ENCODE peak calls at places on chromosome 19, in four cellular contexts. K, H, C and J are unnamed samples.

GRCh38 chr19:21023901-21024300 is 3.4 kb downstream of the ZNF430 start:
- DNase-seq in K (no peak), H (no peak), C (no peak), J (no peak)

GRCh38 chr19:11401808-11402543 is 17.1 kb downstream of the RGL3 start:
- DNase-seq in K (no peak), H (no peak), C (no peak), J (no peak)

GRCh38 chr19:57903298-57904174 is 12.9 kb downstream of the ZNF417 start:
- DNase-seq in K (peak; percentile 12), H (no peak), C (peak; percentile 40), J (peak; percentile 43)

GRCh38 chr19:32646556-32646955 is 28.4 kb downstream of the ANKRD27 start:
- DNase-seq in K (no peak), H (no peak), C (no peak), J (no peak)

GRCh38 chr19:7257148-7258041 is 36.8 kb downstream of the INSR start:
- DNase-seq in K (peak; percentile 28), H (no peak), C (peak; percentile 68), J (peak; percentile 5)

GRCh38 chr19:15469513-15470297 is 5.4 kb upstream of the RASAL3 start:
- DNase-seq in K (no peak), H (peak; percentile 60), C (no peak), J (no peak)

GRCh38 chr19:45999653-46000121 is 4.4 kb downstream of the CCDC61 start:
- DNase-seq in K (peak; percentile 57), H (peak; percentile 86), C (no peak), J (peak; percentile 45)

GRCh38 chr19:36060430-36060829 is 5.7 kb downstream of the WDR62 start:
- DNase-seq in K (peak; percentile 52), H (peak; percentile 51), C (no peak), J (peak; percentile 68)

GRCh38 chr19:37914908-37915307 is 7.9 kb downstream of the SIPA1L3 start:
- DNase-seq in K (no peak), H (no peak), C (no peak), J (no peak)

GRCh38 chr19:1503089-1503924 is 9.5 kb downstream of the ADAMTSL5 start:
- DNase-seq in K (peak; percentile 87), H (peak; percentile 93), C (no peak), J (peak; percentile 25)

GRCh38 chr19:45464861-45465427 is 2.9 kb upstream of the FOSB start:
- DNase-seq in K (peak; percentile 41), H (no peak), C (no peak), J (peak; percentile 58)

GRCh38 chr19:16764793-16765433 is 45.3 kb downstream of the NWD1 start:
- DNase-seq in K (no peak), H (no peak), C (no peak), J (no peak)

GRCh38 chr19:16869331-16869972 is 19.3 kb upstream of the F2RL3 start:
- DNase-seq in K (no peak), H (no peak), C (no peak), J (no peak)

GRCh38 chr19:13051581-13052165 is 51.0 kb downstream of the LYL1 start:
- DNase-seq in K (peak; percentile 84), H (peak; percentile 85), C (peak; percentile 54), J (peak; percentile 14)

DNA sequence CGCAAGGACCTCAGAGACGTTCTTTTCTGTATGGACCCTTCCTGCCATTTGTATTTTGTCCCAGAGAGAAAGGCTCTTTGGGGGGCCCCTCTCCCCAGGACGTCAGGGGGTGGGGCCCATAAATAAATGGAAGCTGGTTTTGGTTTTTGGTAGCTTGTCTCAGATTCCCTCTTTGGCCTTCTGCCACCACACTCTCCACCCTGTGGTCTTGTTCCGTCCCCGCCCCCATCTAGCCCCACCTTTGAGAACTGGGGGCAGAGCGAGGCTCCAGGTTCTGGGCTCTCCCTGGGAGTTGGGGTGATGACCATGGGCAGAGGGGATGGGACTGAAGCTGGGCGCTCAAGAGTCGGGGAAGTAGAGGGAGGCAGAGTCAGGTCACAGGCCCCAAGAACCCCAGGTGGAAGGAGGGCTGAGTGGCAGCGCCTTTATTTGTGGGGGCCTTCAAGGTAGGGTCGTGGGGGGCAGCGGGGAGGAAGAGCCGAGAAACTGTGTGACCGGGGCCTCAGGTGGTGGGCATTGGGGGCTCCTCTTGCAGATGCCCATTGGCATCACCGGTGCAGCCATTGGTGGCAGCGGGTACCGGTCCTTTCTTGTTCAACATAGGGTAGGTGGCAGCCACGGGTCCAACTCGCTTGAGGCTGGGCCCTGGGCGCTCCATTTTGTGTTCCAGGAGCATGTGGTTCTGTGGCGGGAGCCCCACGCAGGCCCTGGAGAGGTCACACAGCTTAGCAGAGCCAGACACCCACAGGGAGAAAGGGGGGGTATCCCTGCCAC is 3.3 kb downstream of the ISYNA1 start:
- DNase-seq in K (peak; percentile 72), H (no peak), C (no peak), J (no peak)
- TF ChIP-seq PHF8 in K (no peak), H (no peak), C (no peak), J (no peak)

GRCh38 chr19:50196322-50196932 is 7.0 kb upstream of the MYH14 start:
- DNase-seq in K (no peak), H (no peak), C (no peak), J (no peak)

GRCh38 chr19:50195224-50195623 is 8.2 kb upstream of the MYH14 start:
- DNase-seq in K (no peak), H (no peak), C (no peak), J (no peak)

GRCh38 chr19:50197348-50197747 is 6.1 kb upstream of the MYH14 start:
- DNase-seq in K (no peak), H (no peak), C (no peak), J (no peak)

GRCh38 chr19:50199254-50199545 is 4.2 kb upstream of the MYH14 start:
- DNase-seq in K (no peak), H (no peak), C (no peak), J (no peak)

GRCh38 chr19:50198431-50199253 is 4.8 kb upstream of the MYH14 start:
- DNase-seq in K (no peak), H (no peak), C (no peak), J (no peak)
- TF ChIP-seq POLR2A in K (no peak), H (no peak), C (no peak), J (no peak)

DNA sequence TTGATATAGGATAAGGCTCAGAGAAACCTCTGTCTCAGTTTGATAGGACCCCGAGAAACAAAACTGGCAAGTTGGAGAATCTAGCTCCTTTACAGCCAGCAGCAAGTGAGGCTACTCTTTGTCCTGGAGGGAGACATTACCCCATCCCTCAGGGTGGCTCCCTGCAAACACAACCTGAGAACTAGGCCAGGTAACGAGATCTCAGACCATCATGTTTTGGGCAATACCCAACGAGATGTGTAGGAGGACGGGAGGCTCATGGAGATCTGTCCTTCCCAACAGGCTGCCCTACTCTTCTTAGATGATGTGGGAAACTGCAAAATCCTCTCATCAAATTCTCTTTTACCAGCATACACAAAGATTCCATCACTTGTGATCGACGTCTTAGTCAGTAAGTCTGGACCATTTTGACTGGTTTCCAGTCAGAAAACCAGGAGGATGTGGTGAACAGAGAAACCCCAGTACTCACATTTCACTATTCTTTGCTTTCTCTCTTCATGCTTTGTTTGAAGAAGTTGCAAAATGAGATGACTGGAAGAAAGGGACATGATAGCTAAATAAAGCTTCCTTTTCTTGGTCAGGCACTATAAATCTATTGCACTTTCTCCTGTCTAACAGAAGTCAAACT is 6.0 kb upstream of the CTU1 start:
- DNase-seq in K (no peak), H (no peak), C (no peak), J (no peak)
- TF ChIP-seq PHF8 in K (no peak), H (no peak), C (no peak), J (no peak)

DNA sequence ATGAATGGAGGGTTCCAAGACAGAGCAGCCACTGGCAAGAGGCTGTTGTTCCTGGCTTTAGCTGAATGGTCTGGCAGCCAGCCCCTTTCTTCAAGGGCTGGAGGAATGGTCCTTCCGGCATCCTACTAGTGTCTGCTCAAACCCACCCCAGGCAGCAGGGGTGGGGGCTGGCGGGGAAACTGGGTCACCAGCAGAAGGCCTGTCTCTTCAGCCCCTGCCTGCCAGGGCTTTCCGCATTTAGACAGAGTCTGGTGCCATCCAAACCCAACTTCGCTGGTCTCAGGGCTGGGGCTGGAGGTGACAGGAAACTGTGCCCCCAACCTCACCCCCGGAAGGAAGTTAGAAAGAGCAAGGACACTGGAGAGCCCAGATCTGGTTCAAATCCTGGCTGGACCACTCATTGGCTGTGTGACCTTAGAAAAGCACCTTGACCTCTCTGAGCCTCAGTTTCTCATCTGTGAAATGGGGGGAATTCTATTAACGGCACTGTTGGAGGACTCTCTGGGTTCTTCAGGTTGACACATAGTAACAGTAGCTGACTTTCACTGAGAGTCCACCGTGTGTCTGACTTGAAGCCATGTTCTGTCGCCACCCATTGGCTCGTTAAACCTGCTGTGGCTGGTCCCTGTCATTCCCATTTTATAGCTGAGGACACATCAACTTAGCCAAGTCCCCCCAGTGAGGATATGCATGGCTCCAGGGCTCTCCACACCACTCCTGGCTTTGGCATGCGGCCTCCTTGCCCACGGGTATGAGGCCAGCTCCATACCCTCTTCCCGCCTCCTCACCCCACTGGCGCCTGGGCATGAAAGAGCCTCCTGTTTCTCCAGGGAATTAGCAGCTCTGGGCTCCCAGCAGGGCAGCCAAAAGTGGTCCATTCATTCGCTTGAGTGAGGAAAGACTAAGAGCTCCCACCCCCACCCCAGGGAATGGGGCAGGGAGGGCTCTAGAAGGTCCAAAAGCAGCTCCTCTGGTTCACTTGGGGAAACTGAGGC is 2.5 kb upstream of the NR2C2AP start:
- DNase-seq in K (no peak), H (no peak), C (no peak), J (no peak)
- TF ChIP-seq POLR2A in K (no peak), H (no peak), C (no peak), J (no peak)

GRCh38 chr19:10362259-10362658 is 18.1 kb downstream of the TYK2 start:
- DNase-seq in K (no peak), H (peak; percentile 43), C (no peak), J (no peak)
- TF ChIP-seq PHF8 in K (no peak), H (no peak), C (no peak), J (no peak)

DNA sequence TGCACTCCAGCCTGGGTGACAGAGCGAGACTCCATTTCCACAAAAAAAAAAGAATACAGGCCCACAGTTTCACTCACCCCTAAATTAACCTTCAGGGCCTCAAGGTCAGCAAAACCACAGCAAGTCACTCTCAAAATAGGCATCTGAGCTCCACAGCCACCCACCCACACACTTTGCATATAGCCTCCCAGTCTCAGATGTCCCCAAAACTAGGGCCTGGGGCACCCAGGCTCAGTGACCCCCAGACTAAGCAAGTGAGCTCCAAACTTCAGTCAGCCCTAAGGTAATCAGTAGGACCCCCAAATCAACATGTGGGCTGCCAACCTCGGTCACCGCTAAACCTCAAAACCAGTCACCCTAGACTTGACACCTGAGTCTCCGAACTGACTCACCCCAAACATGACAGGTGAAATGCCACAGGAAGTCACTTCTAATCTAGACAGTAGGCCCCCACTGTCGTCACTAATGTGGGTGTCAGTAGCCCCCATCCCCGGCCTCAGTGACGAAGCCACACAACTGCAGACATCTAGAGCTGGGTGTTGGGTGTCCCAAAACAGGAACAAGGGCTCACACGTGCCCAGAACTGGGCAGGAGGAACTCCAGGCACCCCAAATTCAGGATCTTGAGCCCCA is 13.9 kb downstream of the RABAC1 start:
- DNase-seq in K (no peak), H (no peak), C (no peak), J (no peak)
- TF ChIP-seq POLR2A in K (no peak), H (no peak), C (no peak), J (no peak)